ENCODE peak calls at places on chromosomes 6 and 20, in six cellular contexts. One of them, this sample, is unnamed.

GRCh38 chr6:138655828-138656227 is 117.7 kb upstream of the CCDC28A start:
- DNase-seq in ovary: no peak
- DNase-seq in aorta: no peak
- DNase-seq in effector memory CD4-positive, alpha-beta T cell: no peak
- DNase-seq in HCT116: no peak
- DNase-seq in BE2C: no peak
- DNase-seq in this sample: no peak

GRCh38 chr6:121660277-121660676 is 224.8 kb downstream of the GJA1 start:
- DNase-seq in ovary: no peak
- DNase-seq in aorta: no peak
- DNase-seq in effector memory CD4-positive, alpha-beta T cell: no peak
- DNase-seq in HCT116: no peak
- DNase-seq in BE2C: no peak
- DNase-seq in this sample: no peak

GRCh38 chr6:16903470-16903869 is 142.2 kb upstream of the ATXN1 start:
- DNase-seq in ovary: no peak
- DNase-seq in aorta: no peak
- DNase-seq in effector memory CD4-positive, alpha-beta T cell: no peak
- DNase-seq in HCT116: no peak
- DNase-seq in BE2C: no peak
- DNase-seq in this sample: peak; percentile 24

GRCh38 chr6:36596359-36596758 is 2.2 kb downstream of the SRSF3 start:
- DNase-seq in ovary: no peak
- DNase-seq in aorta: no peak
- DNase-seq in effector memory CD4-positive, alpha-beta T cell: no peak
- DNase-seq in HCT116: no peak
- DNase-seq in BE2C: no peak
- DNase-seq in this sample: peak; percentile 66

GRCh38 chr6:57222684-57223077 is 574 bp upstream of the RAB23 start:
- DNase-seq in ovary: no peak
- DNase-seq in aorta: no peak
- DNase-seq in effector memory CD4-positive, alpha-beta T cell: no peak
- DNase-seq in HCT116: no peak
- DNase-seq in BE2C: no peak
- DNase-seq in this sample: no peak

GRCh38 chr6:12832341-12832740 is 115.8 kb downstream of the PHACTR1 start:
- DNase-seq in ovary: no peak
- DNase-seq in aorta: no peak
- DNase-seq in effector memory CD4-positive, alpha-beta T cell: no peak
- DNase-seq in HCT116: no peak
- DNase-seq in BE2C: no peak
- DNase-seq in this sample: no peak

GRCh38 chr20:6711950-6712634 is 55.4 kb upstream of the BMP2 start:
- DNase-seq in ovary: no peak
- DNase-seq in aorta: no peak
- DNase-seq in effector memory CD4-positive, alpha-beta T cell: no peak
- DNase-seq in HCT116: no peak
- DNase-seq in BE2C: no peak
- DNase-seq in this sample: no peak

GRCh38 chr20:1924910-1925861 is 30.0 kb downstream of the SIRPA start:
- DNase-seq in ovary: no peak
- DNase-seq in aorta: no peak
- DNase-seq in effector memory CD4-positive, alpha-beta T cell: no peak
- DNase-seq in HCT116: no peak
- DNase-seq in BE2C: no peak
- DNase-seq in this sample: no peak

GRCh38 chr6:21996425-21997207 is 300.2 kb downstream of the PRL start:
- DNase-seq in ovary: no peak
- DNase-seq in aorta: no peak
- DNase-seq in effector memory CD4-positive, alpha-beta T cell: no peak
- DNase-seq in HCT116: no peak
- DNase-seq in BE2C: peak; percentile 22
- DNase-seq in this sample: peak; percentile 57

GRCh38 chr6:33091957-33092356 is 16.2 kb downstream of the HLA-DPB1 start:
- DNase-seq in ovary: no peak
- DNase-seq in aorta: peak; percentile 80
- DNase-seq in effector memory CD4-positive, alpha-beta T cell: peak; percentile 21
- DNase-seq in HCT116: peak; percentile 8
- DNase-seq in BE2C: peak; percentile 44
- DNase-seq in this sample: no peak

GRCh38 chr6:111677186-111677990 is 71.7 kb upstream of the TRAF3IP2 start:
- DNase-seq in ovary: no peak
- DNase-seq in aorta: no peak
- DNase-seq in effector memory CD4-positive, alpha-beta T cell: no peak
- DNase-seq in HCT116: no peak
- DNase-seq in BE2C: no peak
- DNase-seq in this sample: no peak

GRCh38 chr20:1440024-1440423 is 26.6 kb downstream of the NSFL1C start:
- DNase-seq in ovary: no peak
- DNase-seq in aorta: no peak
- DNase-seq in effector memory CD4-positive, alpha-beta T cell: no peak
- DNase-seq in HCT116: peak; percentile 26
- DNase-seq in BE2C: no peak
- DNase-seq in this sample: peak; percentile 36

GRCh38 chr6:55528624-55529023 is 50.4 kb downstream of the HMGCLL1 start:
- DNase-seq in ovary: no peak
- DNase-seq in aorta: no peak
- DNase-seq in effector memory CD4-positive, alpha-beta T cell: no peak
- DNase-seq in HCT116: peak; percentile 51
- DNase-seq in BE2C: peak; percentile 17
- DNase-seq in this sample: peak; percentile 52

GRCh38 chr6:134097114-134097707 is 44.8 kb upstream of the SLC2A12 start:
- DNase-seq in ovary: peak; percentile 55
- DNase-seq in aorta: no peak
- DNase-seq in effector memory CD4-positive, alpha-beta T cell: peak; percentile 8
- DNase-seq in HCT116: peak; percentile 67
- DNase-seq in BE2C: peak; percentile 80
- DNase-seq in this sample: peak; percentile 80

GRCh38 chr6:4412488-4412887 is 277.1 kb upstream of the ECI2 start:
- DNase-seq in ovary: no peak
- DNase-seq in aorta: no peak
- DNase-seq in effector memory CD4-positive, alpha-beta T cell: no peak
- DNase-seq in HCT116: no peak
- DNase-seq in BE2C: no peak
- DNase-seq in this sample: no peak

GRCh38 chr6:157840776-157841175 is 17.7 kb downstream of the SNX9 start:
- DNase-seq in ovary: no peak
- DNase-seq in aorta: no peak
- DNase-seq in effector memory CD4-positive, alpha-beta T cell: no peak
- DNase-seq in HCT116: no peak
- DNase-seq in BE2C: no peak
- DNase-seq in this sample: peak; percentile 29

GRCh38 chr20:8361008-8361652 is 229.1 kb downstream of the PLCB1 start:
- DNase-seq in ovary: no peak
- DNase-seq in aorta: no peak
- DNase-seq in effector memory CD4-positive, alpha-beta T cell: no peak
- DNase-seq in HCT116: no peak
- DNase-seq in BE2C: no peak
- DNase-seq in this sample: peak; percentile 9

GRCh38 chr6:47478233-47479155 is 905 bp downstream of the CD2AP start:
- DNase-seq in ovary: no peak
- DNase-seq in aorta: no peak
- DNase-seq in effector memory CD4-positive, alpha-beta T cell: no peak
- DNase-seq in HCT116: no peak
- DNase-seq in BE2C: no peak
- DNase-seq in this sample: peak; percentile 39

GRCh38 chr20:35432430-35432735 is 5.6 kb downstream of the GDF5 start:
- DNase-seq in ovary: no peak
- DNase-seq in aorta: no peak
- DNase-seq in effector memory CD4-positive, alpha-beta T cell: no peak
- DNase-seq in HCT116: no peak
- DNase-seq in BE2C: no peak
- DNase-seq in this sample: no peak

GRCh38 chr6:142716097-142716496 is 228.9 kb downstream of the HIVEP2 start:
- DNase-seq in ovary: no peak
- DNase-seq in aorta: no peak
- DNase-seq in effector memory CD4-positive, alpha-beta T cell: no peak
- DNase-seq in HCT116: no peak
- DNase-seq in BE2C: no peak
- DNase-seq in this sample: peak; percentile 9

GRCh38 chr6:142715386-142715785 is 229.6 kb downstream of the HIVEP2 start:
- DNase-seq in ovary: no peak
- DNase-seq in aorta: no peak
- DNase-seq in effector memory CD4-positive, alpha-beta T cell: no peak
- DNase-seq in HCT116: no peak
- DNase-seq in BE2C: no peak
- DNase-seq in this sample: no peak

GRCh38 chr6:142713959-142714358 is 231.0 kb downstream of the HIVEP2 start:
- DNase-seq in ovary: no peak
- DNase-seq in aorta: no peak
- DNase-seq in effector memory CD4-positive, alpha-beta T cell: no peak
- DNase-seq in HCT116: no peak
- DNase-seq in BE2C: no peak
- DNase-seq in this sample: no peak

GRCh38 chr6:142718667-142719191 is 226.2 kb downstream of the HIVEP2 start:
- DNase-seq in ovary: no peak
- DNase-seq in aorta: no peak
- DNase-seq in effector memory CD4-positive, alpha-beta T cell: no peak
- DNase-seq in HCT116: no peak
- DNase-seq in BE2C: no peak
- DNase-seq in this sample: no peak

GRCh38 chr6:142714956-142715355 is 230.0 kb downstream of the HIVEP2 start:
- DNase-seq in ovary: no peak
- DNase-seq in aorta: no peak
- DNase-seq in effector memory CD4-positive, alpha-beta T cell: no peak
- DNase-seq in HCT116: no peak
- DNase-seq in BE2C: no peak
- DNase-seq in this sample: no peak
- H3K4me1 ChIP-seq in ovary: no peaks in the 10 kb centered on the region
- H3K4me1 ChIP-seq in aorta: no peaks in the 10 kb centered on the region
- H3K4me1 ChIP-seq in effector memory CD4-positive, alpha-beta T cell: no peaks in the 10 kb centered on the region
- H3K4me1 ChIP-seq in HCT116: no peaks in the 10 kb centered on the region
- H3K4me1 ChIP-seq in BE2C: no peaks in the 10 kb centered on the region
- H3K4me1 ChIP-seq in this sample: no peaks in the 10 kb centered on the region

DNA sequence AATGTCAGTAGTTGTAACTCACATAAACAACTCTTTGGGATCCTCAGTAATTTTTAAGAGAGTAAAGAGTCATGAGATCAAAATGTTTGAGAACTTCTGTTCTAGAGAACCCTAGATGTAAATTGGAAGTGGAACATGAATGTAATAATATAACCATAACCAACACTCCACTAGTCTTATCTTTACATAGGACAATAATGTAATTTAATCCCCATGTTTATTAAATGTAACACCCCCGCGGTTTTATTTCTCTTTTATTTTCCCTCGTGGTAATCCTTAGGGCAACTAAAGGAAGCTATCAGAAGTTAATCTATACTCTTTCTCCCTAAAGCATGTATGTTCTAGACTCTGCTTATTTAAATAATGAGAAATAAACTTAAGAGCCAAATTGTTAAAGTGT is 54.4 kb downstream of the ZNF292 start:
- DNase-seq in ovary: no peak
- DNase-seq in aorta: no peak
- DNase-seq in effector memory CD4-positive, alpha-beta T cell: no peak
- DNase-seq in HCT116: no peak
- DNase-seq in BE2C: no peak
- DNase-seq in this sample: peak; percentile 5
- H3K4me1 ChIP-seq in ovary: peaks cover 8% of the 10 kb centered on the region
- H3K4me1 ChIP-seq in aorta: peaks cover 2% of the 10 kb centered on the region
- H3K4me1 ChIP-seq in effector memory CD4-positive, alpha-beta T cell: no peaks in the 10 kb centered on the region
- H3K4me1 ChIP-seq in HCT116: peaks cover 4% of the 10 kb centered on the region
- H3K4me1 ChIP-seq in BE2C: no peaks in the 10 kb centered on the region
- H3K4me1 ChIP-seq in this sample: peaks cover 9% of the 10 kb centered on the region

DNA sequence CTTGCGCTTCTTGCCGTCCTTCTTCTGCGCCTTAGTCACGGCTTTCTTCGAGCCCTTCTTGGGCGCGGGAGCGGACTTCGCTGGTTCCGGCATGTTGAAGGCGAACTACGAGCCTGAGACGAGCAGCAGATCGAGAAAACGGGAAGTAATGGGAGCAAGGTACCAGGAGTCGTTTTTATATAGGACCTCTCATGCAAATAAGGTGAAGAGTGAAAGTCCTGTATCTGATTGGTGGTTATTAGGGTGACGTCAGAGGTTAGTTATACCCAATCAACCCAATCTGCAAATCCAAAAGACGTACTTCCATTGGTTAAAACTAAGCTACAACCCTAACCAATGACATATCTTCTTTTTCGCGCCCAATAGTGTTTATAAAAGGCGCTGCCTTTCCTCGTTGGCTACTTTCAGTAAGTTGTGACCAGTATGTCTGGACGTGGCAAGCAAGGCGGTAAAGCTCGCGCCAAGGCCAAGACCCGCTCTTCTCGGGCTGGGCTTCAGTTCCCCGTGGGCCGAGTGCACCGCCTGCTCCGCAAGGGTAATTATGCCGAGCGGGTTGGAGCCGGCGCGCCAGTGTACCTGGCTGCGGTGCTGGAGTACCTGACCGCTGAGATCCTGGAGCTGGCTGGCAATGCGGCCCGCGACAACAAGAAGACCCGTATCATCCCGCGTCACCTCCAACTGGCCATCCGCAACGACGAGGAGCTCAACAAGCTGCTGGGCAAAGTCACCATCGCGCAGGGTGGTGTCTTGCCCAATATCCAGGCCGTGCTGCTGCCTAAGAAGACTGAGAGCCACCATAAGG is 100.6 kb upstream of the PRSS16 start:
- DNase-seq in ovary: peak; percentile 69
- DNase-seq in aorta: peak; percentile 87
- DNase-seq in effector memory CD4-positive, alpha-beta T cell: peak; percentile 64
- DNase-seq in HCT116: peak; percentile 99
- DNase-seq in BE2C: peak; percentile 83
- DNase-seq in this sample: peak; percentile 98
- H3K4me1 ChIP-seq in ovary: peaks cover 7% of the 10 kb centered on the region
- H3K4me1 ChIP-seq in aorta: no peaks in the 10 kb centered on the region
- H3K4me1 ChIP-seq in effector memory CD4-positive, alpha-beta T cell: peaks cover 3% of the 10 kb centered on the region
- H3K4me1 ChIP-seq in HCT116: peaks cover 26% of the 10 kb centered on the region
- H3K4me1 ChIP-seq in BE2C: no peaks in the 10 kb centered on the region
- H3K4me1 ChIP-seq in this sample: peaks cover 5% of the 10 kb centered on the region

DNA sequence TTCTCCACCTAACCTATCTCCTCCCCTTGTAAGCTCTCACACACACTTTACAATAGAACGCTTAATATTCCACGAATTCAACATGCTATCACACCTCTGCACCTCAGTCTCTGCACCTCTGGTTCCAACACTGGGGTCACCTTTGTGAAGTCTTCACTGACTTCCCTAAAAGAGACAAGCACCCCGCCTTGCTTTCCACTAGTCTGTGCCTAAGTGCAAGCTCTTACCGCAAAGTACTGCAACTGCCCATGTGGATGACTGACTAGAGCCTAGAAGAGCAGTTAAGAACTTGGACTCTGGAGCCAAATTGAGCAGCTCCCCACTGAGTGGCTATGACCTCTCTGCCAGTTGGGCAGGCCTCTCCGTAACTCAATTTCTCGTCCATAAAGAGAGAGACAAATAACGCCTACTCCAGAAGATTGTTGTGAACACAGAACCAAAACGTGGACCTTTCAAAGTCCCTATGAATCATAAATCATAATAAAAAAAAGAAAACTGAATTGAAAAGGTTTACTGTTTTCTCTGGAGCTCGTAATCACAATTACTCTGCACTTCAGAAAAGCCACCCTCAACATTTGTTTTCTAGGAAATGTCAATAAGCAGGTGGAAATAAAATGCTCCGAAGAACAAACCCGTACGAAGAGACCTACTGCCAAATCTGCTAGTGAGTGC is 1.2 kb downstream of the IFNGR1 start:
- DNase-seq in ovary: no peak
- DNase-seq in aorta: peak; percentile 28
- DNase-seq in effector memory CD4-positive, alpha-beta T cell: no peak
- DNase-seq in HCT116: no peak
- DNase-seq in BE2C: no peak
- DNase-seq in this sample: no peak
- H3K4me1 ChIP-seq in ovary: peaks cover 14% of the 10 kb centered on the region
- H3K4me1 ChIP-seq in aorta: peaks cover 3% of the 10 kb centered on the region
- H3K4me1 ChIP-seq in effector memory CD4-positive, alpha-beta T cell: peaks cover 25% of the 10 kb centered on the region
- H3K4me1 ChIP-seq in HCT116: peaks cover 11% of the 10 kb centered on the region
- H3K4me1 ChIP-seq in BE2C: no peaks in the 10 kb centered on the region
- H3K4me1 ChIP-seq in this sample: peaks cover 7% of the 10 kb centered on the region